ENCODE peak calls at places on chromosome 5, in ten cellular contexts. J, F, H, S, Z, O, R, U, C and I are unnamed samples.

GRCh38 chr5:2614571-2614970 is 136.9 kb downstream of the IRX2 start:
- DNase-seq in Z (no peak), C (no peak), S (no peak), F (no peak), R (no peak), H (no peak), U (no peak), J (no peak), O (no peak), I (no peak)

GRCh38 chr5:77937015-77937908 is 161.1 kb upstream of the TBCA start:
- DNase-seq in C (no peak), U (peak), O (no peak), Z (no peak), J (no peak), R (no peak), F (no peak), S (peak), H (no peak), I (no peak)

GRCh38 chr5:94268226-94268625 is 350.2 kb downstream of the KIAA0825 start:
- DNase-seq in O (no peak), R (no peak), J (no peak), F (no peak), C (no peak), U (no peak), S (no peak), H (no peak), Z (no peak), I (no peak)

GRCh38 chr5:137651022-137651421 is 84.9 kb downstream of the KLHL3 start:
- DNase-seq in U (no peak), J (no peak), F (no peak), O (no peak), S (no peak), R (no peak), C (no peak), H (no peak), Z (no peak), I (peak)

GRCh38 chr5:50730336-50730735 is 63.9 kb downstream of the PARP8 start:
- DNase-seq in J (no peak), R (no peak), F (no peak), S (no peak), U (no peak), Z (no peak), O (no peak), C (no peak), H (no peak), I (no peak)

GRCh38 chr5:154087260-154087659 is 48.5 kb downstream of the MFAP3 start:
- DNase-seq in U (peak), H (no peak), S (no peak), F (peak), C (no peak), Z (peak), J (no peak), O (no peak), R (no peak), I (peak)

GRCh38 chr5:128774605-128775004 is 190.7 kb upstream of the SLC27A6 start:
- DNase-seq in H (no peak), U (no peak), C (no peak), S (no peak), R (no peak), Z (no peak), O (no peak), J (no peak), F (no peak), I (peak)

GRCh38 chr5:4942831-4943178 is 197.3 kb upstream of the ADAMTS16 start:
- DNase-seq in O (no peak), J (no peak), C (no peak), S (no peak), R (peak), H (no peak), F (no peak), Z (peak), U (no peak), I (no peak)

GRCh38 chr5:71778678-71779276 is 59.7 kb downstream of the CARTPT start:
- DNase-seq in C (peak), O (no peak), S (no peak), J (peak), H (no peak), F (peak), Z (peak), U (peak), R (peak), I (peak)

GRCh38 chr5:172042183-172042582 is 35.7 kb upstream of the FBXW11 start:
- DNase-seq in R (no peak), Z (no peak), H (no peak), U (no peak), F (no peak), O (no peak), J (no peak), S (no peak), C (no peak), I (no peak)

GRCh38 chr5:168365581-168366081 is 74.2 kb downstream of the WWC1 start:
- DNase-seq in J (no peak), C (peak), F (no peak), Z (no peak), R (no peak), S (no peak), O (no peak), U (no peak), H (no peak), I (no peak)

GRCh38 chr5:73799401-73799972 is 173.5 kb downstream of the ARHGEF28 start:
- DNase-seq in H (no peak), J (no peak), Z (no peak), F (no peak), S (no peak), O (no peak), U (no peak), R (no peak), C (no peak), I (no peak)

GRCh38 chr5:168712280-168712924 is 133.2 kb upstream of the PANK3 start:
- DNase-seq in Z (no peak), S (no peak), C (no peak), J (no peak), F (no peak), R (no peak), O (no peak), U (no peak), H (peak), I (peak)

GRCh38 chr5:9456435-9457042 is 89.3 kb downstream of the SEMA5A start:
- DNase-seq in F (no peak), J (no peak), C (no peak), U (no peak), H (peak), Z (no peak), R (no peak), S (no peak), O (no peak), I (peak)

GRCh38 chr5:115842089-115842881 is 550 bp downstream of the AP3S1 start:
- DNase-seq in S (peak), J (peak), Z (peak), H (no peak), O (no peak), U (peak), C (peak), F (peak), R (peak), I (peak)

GRCh38 chr5:58755397-58755796 is 172.5 kb downstream of the RAB3C start:
- DNase-seq in O (no peak), H (no peak), F (no peak), Z (no peak), J (no peak), C (no peak), S (no peak), U (no peak), R (no peak), I (no peak)